ENCODE peak calls at places on chromosome 10, in eight cellular contexts. B, N, H, Q, K, G, V and C are unnamed samples. For H3K9me3, the result is how much of the 10 kb centered on the place peaks cover.

GRCh38 chr10:6133331-6134098 is 44.7 kb downstream of the RBM17 start:
- DNase-seq in H (no peak), K (no peak), V (no peak), B (no peak), N (no peak), Q (no peak), G (peak), C (no peak)

GRCh38 chr10:11165591-11166543 is 148.2 kb downstream of the CELF2 start:
- DNase-seq in K (peak), H (peak), B (no peak), V (peak), Q (peak), N (no peak), G (peak), C (peak)

GRCh38 chr10:13656337-13657183 is 69.8 kb downstream of the PRPF18 start:
- DNase-seq in Q (no peak), N (no peak), H (no peak), B (no peak), G (no peak), V (no peak), K (no peak), C (no peak)

GRCh38 chr10:113866551-113867394 is 12.3 kb downstream of the NHLRC2 start:
- DNase-seq in V (no peak), H (no peak), B (no peak), N (no peak), Q (no peak), G (no peak), K (peak), C (no peak)

GRCh38 chr10:408223-408622 is 273.0 kb downstream of the ZMYND11 start:
- DNase-seq in G (no peak), Q (no peak), B (no peak), N (no peak), K (no peak), V (no peak), H (no peak), C (no peak)

GRCh38 chr10:95421782-95422181 is 131.0 kb upstream of the PDLIM1 start:
- DNase-seq in N (no peak), H (no peak), V (no peak), K (no peak), G (no peak), B (no peak), Q (no peak), C (no peak)

GRCh38 chr10:98570764-98571163 is 124.0 kb upstream of the HPS1 start:
- DNase-seq in H (no peak), K (no peak), G (no peak), B (no peak), N (no peak), Q (no peak), V (no peak), C (no peak)

GRCh38 chr10:105063796-105064195 is 422.7 kb downstream of the SORCS3 start:
- DNase-seq in V (peak), N (no peak), G (no peak), H (peak), K (peak), Q (no peak), B (no peak), C (no peak)

GRCh38 chr10:110852255-110852896 is 19.4 kb upstream of the PDCD4 start:
- DNase-seq in G (no peak), Q (no peak), B (peak), N (no peak), V (no peak), H (no peak), K (no peak), C (no peak)

GRCh38 chr10:86265877-86266259 is 100.7 kb downstream of the GRID1 start:
- DNase-seq in G (no peak), B (no peak), H (no peak), N (no peak), Q (no peak), K (no peak), V (no peak), C (no peak)

GRCh38 chr10:80122110-80122710 is 10.3 kb upstream of the PLAC9 start:
- DNase-seq in K (no peak), N (no peak), H (no peak), G (no peak), V (no peak), Q (no peak), B (no peak), C (no peak)

GRCh38 chr10:11473128-11473760 is 138.2 kb downstream of the USP6NL start:
- DNase-seq in N (peak), Q (no peak), G (no peak), K (no peak), H (no peak), B (no peak), V (no peak), C (no peak)

GRCh38 chr10:128150045-128150493 is 23.8 kb upstream of the MKI67 start:
- DNase-seq in Q (peak), V (peak), B (peak), H (peak), G (peak), K (peak), N (peak), C (peak)

GRCh38 chr10:13608246-13608853 is 21.6 kb downstream of the PRPF18 start:
- DNase-seq in B (no peak), H (no peak), V (no peak), N (no peak), Q (no peak), K (no peak), G (no peak), C (no peak)

GRCh38 chr10:97737770-97738265 is 890 bp downstream of the ZFYVE27 start:
- DNase-seq in H (no peak), N (no peak), V (no peak), G (peak), B (peak), Q (no peak), K (no peak), C (no peak)

GRCh38 chr10:6649107-6649720 is 69.1 kb upstream of the PRKCQ start:
- DNase-seq in V (no peak), H (no peak), K (no peak), N (no peak), B (no peak), G (no peak), Q (no peak), C (no peak)

GRCh38 chr10:110448682-110449418 is 48.9 kb upstream of the DUSP5 start:
- DNase-seq in K (no peak), Q (no peak), G (no peak), H (no peak), V (no peak), B (no peak), N (no peak), C (no peak)

GRCh38 chr10:526651-527312 is 162.7 kb downstream of the DIP2C start:
- DNase-seq in K (no peak), B (no peak), H (no peak), Q (no peak), V (peak), G (peak), N (no peak), C (no peak)

GRCh38 chr10:18514537-18514936 is 136.8 kb downstream of the NSUN6 start:
- DNase-seq in V (no peak), H (no peak), Q (no peak), B (no peak), K (no peak), G (no peak), N (no peak), C (no peak)

GRCh38 chr10:27485986-27486385 is 18.1 kb upstream of the RAB18 start:
- DNase-seq in Q (no peak), H (no peak), K (no peak), G (no peak), B (no peak), N (no peak), V (no peak), C (no peak)

GRCh38 chr10:48501226-48501625 is 103.6 kb downstream of the ARHGAP22 start:
- DNase-seq in G (no peak), V (no peak), K (no peak), B (no peak), N (no peak), Q (no peak), H (no peak), C (no peak)

GRCh38 chr10:89431977-89432376 is 17.6 kb downstream of the IFIT5 start:
- DNase-seq in Q (no peak), G (no peak), B (peak), H (no peak), N (peak), V (no peak), K (peak), C (no peak)

GRCh38 chr10:69374242-69374641 is 42.5 kb downstream of the TACR2 start:
- DNase-seq in N (no peak), G (no peak), B (no peak), K (no peak), Q (no peak), V (no peak), H (no peak), C (no peak)

GRCh38 chr10:86782691-86783418 is 26.4 kb downstream of the BMPR1A start:
- DNase-seq in V (no peak), K (no peak), H (no peak), B (no peak), G (no peak), N (peak), Q (no peak), C (no peak)

GRCh38 chr10:34731213-34731612 is 83.9 kb downstream of the PARD3 start:
- DNase-seq in N (no peak), Q (no peak), V (no peak), G (no peak), K (no peak), B (no peak), H (no peak), C (no peak)

GRCh38 chr10:128499486-128499885 is 373.3 kb upstream of the MKI67 start:
- DNase-seq in B (no peak), H (no peak), V (no peak), K (no peak), N (no peak), G (no peak), Q (no peak), C (no peak)

GRCh38 chr10:130282492-130283233 is 146.5 kb downstream of the GLRX3 start:
- DNase-seq in K (no peak), V (peak), H (no peak), G (no peak), N (no peak), B (no peak), Q (no peak), C (no peak)

DNA sequence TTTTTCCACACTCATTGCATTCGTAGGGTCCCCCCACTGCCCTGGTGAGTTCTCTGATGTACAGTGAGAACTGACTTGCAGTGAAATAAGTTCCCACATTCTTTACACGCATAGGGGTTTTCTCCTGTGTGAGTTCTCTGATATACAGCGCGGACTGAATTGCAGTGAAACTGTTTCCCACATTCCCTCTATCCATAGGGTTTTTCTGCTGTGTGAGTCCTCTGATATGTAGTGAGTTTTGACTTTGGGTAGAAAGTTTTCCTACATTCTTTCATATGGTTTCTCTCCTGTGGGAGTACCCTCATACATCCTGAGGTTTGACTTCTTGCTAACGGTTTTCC is 147.0 kb downstream of the GLRX3 start:
- DNase-seq in N (no peak), H (no peak), Q (no peak), B (no peak), G (no peak), K (no peak), V (no peak), C (no peak)
- H3K9me3 ChIP-seq in N (under half), H (under half), Q (half or more), B (under half), G (under half), K (half or more), V (half or more), C (under half)

DNA sequence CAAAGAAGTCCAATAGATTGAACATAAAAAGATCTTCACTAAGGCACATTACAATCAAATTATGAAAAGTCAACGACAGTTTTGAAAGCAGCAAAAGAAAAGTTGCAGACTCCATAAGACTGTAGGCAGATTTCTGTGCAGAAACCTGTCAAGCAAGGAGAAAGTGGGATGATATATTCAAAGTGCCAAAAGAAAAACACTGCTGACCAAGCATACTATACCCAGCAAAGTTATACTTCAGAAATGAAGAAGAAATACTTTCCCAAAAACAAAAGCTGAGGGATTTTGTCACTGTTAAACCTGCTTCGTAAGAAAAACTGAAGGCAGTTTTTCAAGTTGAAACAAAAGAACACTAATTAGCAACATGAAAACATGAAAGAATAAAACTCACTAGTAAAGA is 145.5 kb downstream of the ZEB1 start:
- DNase-seq in B (no peak), V (no peak), H (no peak), K (no peak), N (no peak), G (no peak), Q (no peak), C (no peak)
- H3K9me3 ChIP-seq in B (under half), V (under half), H (under half), K (under half), N (under half), G (under half), Q (under half), C (under half)

GRCh38 chr10:133129151-133129853 is 30.7 kb upstream of the KNDC1 start:
- DNase-seq in N (no peak), G (peak), Q (no peak), K (no peak), H (no peak), V (no peak), B (no peak), C (no peak)
- H3K9me3 ChIP-seq in N (under half), G (under half), Q (under half), K (under half), H (under half), V (under half), B (under half), C (under half)

GRCh38 chr10:1544929-1545328 is 192.4 kb downstream of the ADARB2 start:
- DNase-seq in Q (no peak), V (no peak), N (no peak), B (no peak), K (no peak), H (no peak), G (no peak), C (no peak)
- H3K9me3 ChIP-seq in Q (under half), V (under half), N (under half), B (under half), K (under half), H (under half), G (under half), C (under half)

DNA sequence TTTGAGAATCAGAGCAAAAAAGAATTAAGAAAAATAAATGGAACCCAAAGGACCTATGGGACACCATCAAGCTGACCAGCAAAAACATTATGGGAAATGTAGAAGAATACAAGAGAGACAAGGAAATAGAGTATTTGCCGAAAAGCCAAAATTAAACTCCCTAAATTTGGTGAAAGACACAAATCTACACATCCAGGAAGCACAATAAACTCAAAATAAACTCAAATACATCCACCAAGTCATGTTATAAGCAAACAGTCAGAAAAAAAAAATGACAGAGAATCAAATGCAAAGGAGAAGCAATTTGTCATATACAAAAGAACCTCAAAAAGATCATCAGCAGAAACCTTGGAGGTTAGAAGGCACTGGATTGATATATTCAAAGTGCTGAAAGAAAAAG is 105.4 kb downstream of the ZNF33B start:
- DNase-seq in V (peak), B (no peak), G (no peak), Q (no peak), N (no peak), H (no peak), K (no peak), C (no peak)
- H3K9me3 ChIP-seq in V (under half), B (under half), G (under half), Q (under half), N (under half), H (under half), K (under half), C (under half)